ENCODE peak calls at places on chromosome 11, in five cellular contexts. One of them, this sample, is unnamed.

GRCh38 chr11:94175545-94175944 is 46.9 kb downstream of the PANX1 start:
- DNase-seq in fibroblast of lung: peak; percentile 86
- DNase-seq in stomach: no peak
- DNase-seq in heart right ventricle: no peak
- DNase-seq in PC-3: no peak
- DNase-seq in this sample: peak; percentile 46

GRCh38 chr11:32478277-32478731 is 43.0 kb upstream of the WT1 start:
- DNase-seq in stomach: peak; percentile 33
- DNase-seq in heart right ventricle: no peak
- DNase-seq in PC-3: no peak
- DNase-seq in fibroblast of lung: peak; percentile 30
- DNase-seq in this sample: no peak

GRCh38 chr11:80993561-80993960 is 1552.7 kb upstream of the TENM4 start:
- DNase-seq in fibroblast of lung: no peak
- DNase-seq in stomach: no peak
- DNase-seq in heart right ventricle: no peak
- DNase-seq in PC-3: no peak
- DNase-seq in this sample: peak; percentile 12

GRCh38 chr11:45278721-45279120 is 7.4 kb downstream of the SYT13 start:
- DNase-seq in stomach: no peak
- DNase-seq in fibroblast of lung: no peak
- DNase-seq in PC-3: no peak
- DNase-seq in heart right ventricle: no peak
- DNase-seq in this sample: peak; percentile 6

GRCh38 chr11:34640050-34640971 is 19.4 kb downstream of the EHF start:
- DNase-seq in heart right ventricle: no peak
- DNase-seq in fibroblast of lung: peak; percentile 80
- DNase-seq in stomach: peak; percentile 87
- DNase-seq in PC-3: peak; percentile 95
- DNase-seq in this sample: no peak

GRCh38 chr11:66317766-66318575 is 1.1 kb upstream of the CD248 start:
- DNase-seq in PC-3: no peak
- DNase-seq in stomach: peak; percentile 36
- DNase-seq in fibroblast of lung: peak; percentile 98
- DNase-seq in heart right ventricle: no peak
- DNase-seq in this sample: peak; percentile 75

GRCh38 chr11:36266767-36267166 is 22.5 kb downstream of the COMMD9 start:
- DNase-seq in heart right ventricle: no peak
- DNase-seq in PC-3: no peak
- DNase-seq in fibroblast of lung: no peak
- DNase-seq in stomach: no peak
- DNase-seq in this sample: no peak

GRCh38 chr11:65822760-65823528 is 10.8 kb upstream of the SNX32 start:
- DNase-seq in heart right ventricle: no peak
- DNase-seq in fibroblast of lung: no peak
- DNase-seq in stomach: peak; percentile 79
- DNase-seq in PC-3: no peak
- DNase-seq in this sample: no peak

GRCh38 chr11:35141538-35141937 is 2.6 kb downstream of the CD44 start:
- DNase-seq in stomach: peak; percentile 60
- DNase-seq in PC-3: peak; percentile 73
- DNase-seq in fibroblast of lung: no peak
- DNase-seq in heart right ventricle: peak; percentile 29
- DNase-seq in this sample: no peak

GRCh38 chr11:117457031-117457785 is 129.6 kb downstream of the CEP164 start:
- DNase-seq in PC-3: no peak
- DNase-seq in fibroblast of lung: no peak
- DNase-seq in stomach: no peak
- DNase-seq in heart right ventricle: no peak
- DNase-seq in this sample: no peak

DNA sequence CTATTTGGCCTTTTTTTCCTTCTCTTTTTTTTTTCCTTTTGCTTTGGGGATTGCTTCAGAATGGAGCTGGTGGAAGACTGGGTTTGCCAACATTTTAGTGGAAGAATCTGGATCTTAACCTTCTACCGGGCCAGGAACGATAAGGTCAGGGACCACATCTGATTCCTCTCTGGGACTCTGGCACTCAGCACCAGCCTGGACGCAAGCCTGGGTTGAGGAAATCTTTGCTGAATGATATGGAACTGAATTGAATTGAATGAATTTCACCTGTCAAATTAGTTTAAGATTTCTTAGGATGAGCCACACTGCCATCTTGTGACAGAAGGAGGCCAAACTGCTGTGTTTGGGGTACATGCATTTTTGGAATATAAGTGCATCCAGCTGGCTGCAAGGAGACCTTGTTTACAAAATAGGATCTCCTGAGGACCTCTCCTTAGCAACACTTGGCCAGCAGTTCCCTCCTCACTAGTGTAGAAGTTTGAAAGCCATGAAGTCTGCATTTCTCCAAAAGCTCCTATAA is 30.4 kb downstream of the TPBGL start:
- DNase-seq in heart right ventricle: no peak
- DNase-seq in PC-3: peak; percentile 63
- DNase-seq in stomach: no peak
- DNase-seq in fibroblast of lung: peak; percentile 27
- DNase-seq in this sample: no peak
- TF ChIP-seq CTCF in heart right ventricle: peak; percentile 10
- TF ChIP-seq CTCF in PC-3: peak; percentile 88
- TF ChIP-seq CTCF in stomach: no peak
- TF ChIP-seq CTCF in fibroblast of lung: peak; percentile 37
- TF ChIP-seq CTCF in this sample: peak; percentile 64

GRCh38 chr11:134048028-134048427 is 20.8 kb upstream of the JAM3 start:
- DNase-seq in stomach: no peak
- DNase-seq in PC-3: no peak
- DNase-seq in heart right ventricle: no peak
- DNase-seq in fibroblast of lung: no peak
- DNase-seq in this sample: no peak

GRCh38 chr11:134045799-134046635 is 22.9 kb upstream of the JAM3 start:
- DNase-seq in PC-3: no peak
- DNase-seq in fibroblast of lung: no peak
- DNase-seq in heart right ventricle: peak; percentile 50
- DNase-seq in stomach: no peak
- DNase-seq in this sample: no peak

GRCh38 chr11:134047586-134047999 is 21.3 kb upstream of the JAM3 start:
- DNase-seq in stomach: no peak
- DNase-seq in fibroblast of lung: peak; percentile 88
- DNase-seq in heart right ventricle: peak; percentile 78
- DNase-seq in PC-3: peak; percentile 70
- DNase-seq in this sample: peak; percentile 55

GRCh38 chr11:134044514-134045284 is 24.2 kb upstream of the JAM3 start:
- DNase-seq in PC-3: no peak
- DNase-seq in fibroblast of lung: no peak
- DNase-seq in heart right ventricle: no peak
- DNase-seq in stomach: no peak
- DNase-seq in this sample: no peak

DNA sequence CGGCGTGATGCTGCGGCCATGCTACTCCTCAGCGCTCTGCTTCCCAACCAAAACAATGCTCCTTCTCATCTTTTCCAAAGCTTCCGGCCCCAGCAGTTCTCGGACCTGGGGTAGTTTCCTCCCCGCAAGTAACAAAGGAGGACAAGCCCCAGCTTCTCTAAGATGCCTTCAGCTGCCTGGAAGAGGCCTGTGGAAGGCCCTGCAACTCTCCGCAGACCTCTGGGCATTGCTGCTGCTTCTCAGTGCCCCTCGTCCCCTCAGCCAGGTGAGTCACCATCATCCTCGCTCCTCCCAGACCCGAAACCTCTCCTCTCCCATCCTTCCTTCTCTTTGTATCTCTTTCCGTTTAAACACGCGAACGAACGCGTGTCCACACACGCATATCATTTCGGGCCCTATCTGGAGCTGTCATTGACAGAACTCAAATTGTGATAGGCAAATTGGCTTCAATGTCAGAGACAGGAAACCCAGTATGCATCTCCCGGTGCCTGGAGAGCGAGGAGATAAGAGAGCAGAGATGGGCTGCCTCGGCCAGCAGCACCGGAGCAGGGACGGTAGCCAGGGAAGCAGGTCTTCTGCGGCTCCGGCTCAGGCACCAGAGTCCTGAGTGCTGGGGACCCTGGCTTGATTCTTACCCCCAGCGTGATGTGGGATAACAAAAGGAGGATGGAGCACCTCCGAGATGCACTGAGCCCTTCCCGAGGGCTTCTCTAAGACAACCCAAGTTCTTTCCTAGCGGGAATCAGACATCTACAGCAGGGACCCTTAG is 22.0 kb upstream of the JAM3 start:
- DNase-seq in PC-3: no peak
- DNase-seq in heart right ventricle: no peak
- DNase-seq in fibroblast of lung: no peak
- DNase-seq in stomach: no peak
- DNase-seq in this sample: no peak
- H3K4me3 ChIP-seq in PC-3: no peak overlapping the region
- H3K4me3 ChIP-seq in heart right ventricle: peak overlapping the region; percentile 35
- H3K4me3 ChIP-seq in fibroblast of lung: peak overlapping the region; percentile 16
- H3K4me3 ChIP-seq in stomach: peak overlapping the region; percentile 9
- H3K4me3 ChIP-seq in this sample: no peak overlapping the region

DNA sequence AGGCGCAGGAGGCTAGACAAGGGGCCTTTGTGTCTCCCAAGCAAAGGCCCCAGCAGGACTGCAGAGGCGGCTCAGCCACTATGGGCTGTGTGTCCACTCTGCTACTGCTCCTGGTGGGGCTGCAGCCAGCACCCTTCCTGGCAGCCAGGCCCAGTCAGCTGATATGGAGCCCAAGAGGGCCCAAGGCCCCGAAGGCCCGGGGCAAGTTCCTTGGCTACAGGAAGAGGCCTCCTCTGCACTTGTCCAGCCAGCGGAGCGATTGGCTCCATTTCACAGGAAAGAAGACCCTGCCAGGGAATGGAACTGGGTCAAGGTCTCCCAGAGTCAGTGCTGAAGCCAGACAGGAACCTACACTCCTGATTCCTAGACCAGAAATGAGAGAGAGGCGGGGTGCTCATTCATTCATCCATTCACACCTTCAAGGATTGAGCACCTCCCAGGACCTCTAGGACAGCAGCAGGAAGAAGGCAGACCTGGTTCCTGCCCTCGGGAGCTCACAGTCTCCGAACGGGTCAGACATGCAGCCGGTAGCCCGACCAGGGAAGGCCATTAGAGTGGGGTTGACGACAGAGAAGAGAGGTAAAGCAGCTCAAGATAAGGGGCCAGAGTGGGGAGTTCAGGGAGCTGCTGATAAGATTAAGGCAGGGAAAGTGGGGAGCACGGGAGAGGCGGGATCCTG is 811 bp upstream of the P2RY2 start:
- DNase-seq in stomach: no peak
- DNase-seq in PC-3: no peak
- DNase-seq in fibroblast of lung: no peak
- DNase-seq in heart right ventricle: peak; percentile 43
- DNase-seq in this sample: no peak
- H3K27ac ChIP-seq in stomach: peak overlapping the region; percentile 66
- H3K27ac ChIP-seq in PC-3: no peak overlapping the region
- H3K27ac ChIP-seq in fibroblast of lung: no peak overlapping the region
- H3K27ac ChIP-seq in heart right ventricle: peak overlapping the region; percentile 92
- H3K27ac ChIP-seq in this sample: no peak overlapping the region

GRCh38 chr11:9201372-9202162 is 63.6 kb downstream of the DENND5A start:
- DNase-seq in fibroblast of lung: no peak
- DNase-seq in PC-3: no peak
- DNase-seq in heart right ventricle: no peak
- DNase-seq in stomach: no peak
- DNase-seq in this sample: no peak

GRCh38 chr11:9200471-9200870 is 64.7 kb downstream of the DENND5A start:
- DNase-seq in fibroblast of lung: no peak
- DNase-seq in PC-3: no peak
- DNase-seq in heart right ventricle: no peak
- DNase-seq in stomach: no peak
- DNase-seq in this sample: no peak

GRCh38 chr11:9206496-9206895 is 58.7 kb downstream of the DENND5A start:
- DNase-seq in heart right ventricle: no peak
- DNase-seq in fibroblast of lung: peak; percentile 28
- DNase-seq in PC-3: no peak
- DNase-seq in stomach: no peak
- DNase-seq in this sample: peak; percentile 58

GRCh38 chr11:9205596-9205995 is 59.6 kb downstream of the DENND5A start:
- DNase-seq in fibroblast of lung: no peak
- DNase-seq in PC-3: no peak
- DNase-seq in stomach: no peak
- DNase-seq in heart right ventricle: no peak
- DNase-seq in this sample: no peak

GRCh38 chr11:9203715-9204311 is 61.3 kb downstream of the DENND5A start:
- DNase-seq in stomach: no peak
- DNase-seq in fibroblast of lung: no peak
- DNase-seq in PC-3: no peak
- DNase-seq in heart right ventricle: no peak
- DNase-seq in this sample: no peak
- TF ChIP-seq CTCF in stomach: no peak
- TF ChIP-seq CTCF in fibroblast of lung: no peak
- TF ChIP-seq CTCF in PC-3: peak; percentile 19
- TF ChIP-seq CTCF in heart right ventricle: peak; percentile 42
- TF ChIP-seq CTCF in this sample: peak; percentile 30

GRCh38 chr11:10716122-10716521 is 22.6 kb upstream of the IRAG1 start:
- DNase-seq in stomach: no peak
- DNase-seq in PC-3: peak; percentile 65
- DNase-seq in heart right ventricle: no peak
- DNase-seq in fibroblast of lung: peak; percentile 67
- DNase-seq in this sample: peak; percentile 75
- H3K4me3 ChIP-seq in stomach: no peak overlapping the region
- H3K4me3 ChIP-seq in PC-3: no peak overlapping the region
- H3K4me3 ChIP-seq in heart right ventricle: no peak overlapping the region
- H3K4me3 ChIP-seq in fibroblast of lung: no peak overlapping the region
- H3K4me3 ChIP-seq in this sample: no peak overlapping the region

DNA sequence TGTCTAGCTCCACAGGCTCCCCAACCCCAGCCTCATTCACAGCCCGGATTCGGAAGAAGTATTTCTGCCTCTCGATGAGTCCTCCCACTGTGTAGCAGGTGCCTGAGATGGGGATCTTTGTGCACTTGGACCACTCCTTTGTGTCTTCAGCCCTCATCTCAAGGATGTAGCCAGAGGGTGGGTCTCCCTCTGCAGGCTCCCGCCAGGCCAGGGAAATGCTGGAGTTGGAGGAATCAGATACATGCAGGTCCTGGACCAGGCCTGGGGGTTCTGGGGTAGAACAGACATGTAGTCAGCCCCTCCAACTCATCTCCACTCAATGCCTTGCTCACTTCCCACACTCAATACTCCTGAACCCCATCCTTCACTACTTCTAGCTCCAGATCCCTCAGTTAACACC is 10.8 kb downstream of the TMEM86A start:
- DNase-seq in PC-3: no peak
- DNase-seq in fibroblast of lung: no peak
- DNase-seq in heart right ventricle: no peak
- DNase-seq in stomach: no peak
- DNase-seq in this sample: no peak
- H3K27ac ChIP-seq in PC-3: no peak overlapping the region
- H3K27ac ChIP-seq in fibroblast of lung: no peak overlapping the region
- H3K27ac ChIP-seq in heart right ventricle: no peak overlapping the region
- H3K27ac ChIP-seq in stomach: no peak overlapping the region
- H3K27ac ChIP-seq in this sample: no peak overlapping the region

This sample was measured in brain microvascular endothelial cell.